ENCODE peak calls at places on chromosomes 16 and 17, in seven cellular contexts. One of them, this sample, is unnamed.

GRCh38 chr16:58196898-58197313 is 1.0 kb downstream of the CSNK2A2 start:
- DNase-seq in retinal pigment epithelial cell: no peak
- DNase-seq in AG10803: peak; percentile 29
- DNase-seq in lower leg skin: no peak
- DNase-seq in tibial artery: no peak
- DNase-seq in A549: no peak
- DNase-seq in IMR-90: peak; percentile 48
- DNase-seq in this sample: no peak

GRCh38 chr16:23369416-23369815 is 67.3 kb downstream of the SCNN1B start:
- DNase-seq in retinal pigment epithelial cell: no peak
- DNase-seq in AG10803: no peak
- DNase-seq in lower leg skin: no peak
- DNase-seq in tibial artery: no peak
- DNase-seq in A549: no peak
- DNase-seq in IMR-90: no peak
- DNase-seq in this sample: no peak

GRCh38 chr17:79842656-79843474 is 3.6 kb upstream of the CBX4 start:
- DNase-seq in retinal pigment epithelial cell: no peak
- DNase-seq in AG10803: no peak
- DNase-seq in lower leg skin: no peak
- DNase-seq in tibial artery: no peak
- DNase-seq in A549: no peak
- DNase-seq in IMR-90: no peak
- DNase-seq in this sample: no peak

GRCh38 chr17:31327534-31328526 is 6.4 kb upstream of the EVI2A start:
- DNase-seq in retinal pigment epithelial cell: peak; percentile 86
- DNase-seq in AG10803: peak; percentile 91
- DNase-seq in lower leg skin: no peak
- DNase-seq in tibial artery: no peak
- DNase-seq in A549: peak; percentile 35
- DNase-seq in IMR-90: peak; percentile 90
- DNase-seq in this sample: no peak

GRCh38 chr17:71302721-71303549 is 817.9 kb upstream of the SOX9 start:
- DNase-seq in retinal pigment epithelial cell: peak; percentile 73
- DNase-seq in AG10803: no peak
- DNase-seq in lower leg skin: no peak
- DNase-seq in tibial artery: no peak
- DNase-seq in A549: no peak
- DNase-seq in IMR-90: no peak
- DNase-seq in this sample: no peak

GRCh38 chr16:50215680-50216079 is 50.7 kb upstream of the ADCY7 start:
- DNase-seq in retinal pigment epithelial cell: no peak
- DNase-seq in AG10803: no peak
- DNase-seq in lower leg skin: no peak
- DNase-seq in tibial artery: no peak
- DNase-seq in A549: no peak
- DNase-seq in IMR-90: no peak
- DNase-seq in this sample: no peak

GRCh38 chr16:57256601-57257395 is 11.7 kb downstream of the ARL2BP start:
- DNase-seq in retinal pigment epithelial cell: no peak
- DNase-seq in AG10803: no peak
- DNase-seq in lower leg skin: peak; percentile 82
- DNase-seq in tibial artery: peak; percentile 51
- DNase-seq in A549: no peak
- DNase-seq in IMR-90: no peak
- DNase-seq in this sample: no peak

GRCh38 chr17:3963214-3964201 is 729 bp downstream of the ATP2A3 start:
- DNase-seq in retinal pigment epithelial cell: no peak
- DNase-seq in AG10803: no peak
- DNase-seq in lower leg skin: no peak
- DNase-seq in tibial artery: no peak
- DNase-seq in A549: no peak
- DNase-seq in IMR-90: no peak
- DNase-seq in this sample: peak; percentile 44

GRCh38 chr17:40623419-40624217 is 24.0 kb downstream of the SMARCE1 start:
- DNase-seq in retinal pigment epithelial cell: no peak
- DNase-seq in AG10803: no peak
- DNase-seq in lower leg skin: no peak
- DNase-seq in tibial artery: no peak
- DNase-seq in A549: no peak
- DNase-seq in IMR-90: no peak
- DNase-seq in this sample: no peak

GRCh38 chr16:89502319-89502843 is 5.8 kb upstream of the SPG7 start:
- DNase-seq in retinal pigment epithelial cell: peak; percentile 50
- DNase-seq in AG10803: no peak
- DNase-seq in lower leg skin: no peak
- DNase-seq in tibial artery: no peak
- DNase-seq in A549: peak; percentile 95
- DNase-seq in IMR-90: no peak
- DNase-seq in this sample: no peak

GRCh38 chr17:14331982-14332298 is 31.1 kb downstream of the HS3ST3B1 start:
- DNase-seq in retinal pigment epithelial cell: no peak
- DNase-seq in AG10803: no peak
- DNase-seq in lower leg skin: no peak
- DNase-seq in tibial artery: no peak
- DNase-seq in A549: no peak
- DNase-seq in IMR-90: no peak
- DNase-seq in this sample: no peak

GRCh38 chr17:78903101-78903779 is at the start of gene CEP295NL:
- DNase-seq in retinal pigment epithelial cell: peak; percentile 49
- DNase-seq in AG10803: peak; percentile 40
- DNase-seq in lower leg skin: no peak
- DNase-seq in tibial artery: no peak
- DNase-seq in A549: peak; percentile 57
- DNase-seq in IMR-90: peak; percentile 63
- DNase-seq in this sample: no peak

GRCh38 chr17:5509482-5509881 is 23.1 kb downstream of the MIS12 start:
- DNase-seq in retinal pigment epithelial cell: no peak
- DNase-seq in AG10803: peak; percentile 40
- DNase-seq in lower leg skin: peak; percentile 54
- DNase-seq in tibial artery: no peak
- DNase-seq in A549: no peak
- DNase-seq in IMR-90: peak; percentile 92
- DNase-seq in this sample: no peak

GRCh38 chr16:53769787-53770186 is 65.8 kb downstream of the FTO start:
- DNase-seq in retinal pigment epithelial cell: no peak
- DNase-seq in AG10803: no peak
- DNase-seq in lower leg skin: no peak
- DNase-seq in tibial artery: no peak
- DNase-seq in A549: no peak
- DNase-seq in IMR-90: no peak
- DNase-seq in this sample: no peak

GRCh38 chr16:57539072-57539796 is 2.9 kb upstream of the CCDC102A start:
- DNase-seq in retinal pigment epithelial cell: no peak
- DNase-seq in AG10803: no peak
- DNase-seq in lower leg skin: peak; percentile 53
- DNase-seq in tibial artery: no peak
- DNase-seq in A549: no peak
- DNase-seq in IMR-90: no peak
- DNase-seq in this sample: no peak

GRCh38 chr17:81652901-81653771 is 3.2 kb downstream of the PDE6G start:
- DNase-seq in retinal pigment epithelial cell: no peak
- DNase-seq in AG10803: no peak
- DNase-seq in lower leg skin: no peak
- DNase-seq in tibial artery: no peak
- DNase-seq in A549: no peak
- DNase-seq in IMR-90: no peak
- DNase-seq in this sample: no peak

GRCh38 chr16:73068546-73069401 is 20.8 kb upstream of the ZFHX3 start:
- DNase-seq in retinal pigment epithelial cell: peak; percentile 94
- DNase-seq in AG10803: peak; percentile 92
- DNase-seq in lower leg skin: peak; percentile 91
- DNase-seq in tibial artery: peak; percentile 96
- DNase-seq in A549: peak; percentile 89
- DNase-seq in IMR-90: peak; percentile 99
- DNase-seq in this sample: no peak

GRCh38 chr16:61926766-61927165 is 109.5 kb downstream of the CDH8 start:
- DNase-seq in retinal pigment epithelial cell: peak; percentile 14
- DNase-seq in AG10803: no peak
- DNase-seq in lower leg skin: no peak
- DNase-seq in tibial artery: no peak
- DNase-seq in A549: no peak
- DNase-seq in IMR-90: no peak
- DNase-seq in this sample: no peak

GRCh38 chr16:30966033-30966619 is 8.6 kb downstream of the SETD1A start:
- DNase-seq in retinal pigment epithelial cell: no peak
- DNase-seq in AG10803: no peak
- DNase-seq in lower leg skin: no peak
- DNase-seq in tibial artery: no peak
- DNase-seq in A549: no peak
- DNase-seq in IMR-90: no peak
- DNase-seq in this sample: no peak

GRCh38 chr17:74430706-74431567 is 951 bp upstream of the GPRC5C start:
- DNase-seq in retinal pigment epithelial cell: peak; percentile 87
- DNase-seq in AG10803: peak; percentile 42
- DNase-seq in lower leg skin: peak; percentile 94
- DNase-seq in tibial artery: peak; percentile 98
- DNase-seq in A549: peak; percentile 91
- DNase-seq in IMR-90: peak; percentile 4
- DNase-seq in this sample: peak; percentile 63

GRCh38 chr17:48543854-48544355 is 1.0 kb downstream of the HOXB2 start:
- DNase-seq in retinal pigment epithelial cell: no peak
- DNase-seq in AG10803: no peak
- DNase-seq in lower leg skin: no peak
- DNase-seq in tibial artery: no peak
- DNase-seq in A549: no peak
- DNase-seq in IMR-90: no peak
- DNase-seq in this sample: no peak

GRCh38 chr16:29876578-29877249 is 13.7 kb upstream of the CDIPT start:
- DNase-seq in retinal pigment epithelial cell: no peak
- DNase-seq in AG10803: no peak
- DNase-seq in lower leg skin: no peak
- DNase-seq in tibial artery: no peak
- DNase-seq in A549: no peak
- DNase-seq in IMR-90: no peak
- DNase-seq in this sample: no peak

GRCh38 chr16:85238233-85238647 is 126.0 kb upstream of the CIBAR2 start:
- DNase-seq in retinal pigment epithelial cell: no peak
- DNase-seq in AG10803: peak; percentile 93
- DNase-seq in lower leg skin: peak; percentile 92
- DNase-seq in tibial artery: peak; percentile 96
- DNase-seq in A549: no peak
- DNase-seq in IMR-90: peak; percentile 95
- DNase-seq in this sample: peak; percentile 40
- TF ChIP-seq CTCF in retinal pigment epithelial cell: no peak
- TF ChIP-seq CTCF in AG10803: peak; percentile 31
- TF ChIP-seq CTCF in lower leg skin: no peak
- TF ChIP-seq CTCF in tibial artery: no peak
- TF ChIP-seq CTCF in A549: no peak
- TF ChIP-seq CTCF in IMR-90: peak; percentile 37
- TF ChIP-seq CTCF in this sample: no peak

DNA sequence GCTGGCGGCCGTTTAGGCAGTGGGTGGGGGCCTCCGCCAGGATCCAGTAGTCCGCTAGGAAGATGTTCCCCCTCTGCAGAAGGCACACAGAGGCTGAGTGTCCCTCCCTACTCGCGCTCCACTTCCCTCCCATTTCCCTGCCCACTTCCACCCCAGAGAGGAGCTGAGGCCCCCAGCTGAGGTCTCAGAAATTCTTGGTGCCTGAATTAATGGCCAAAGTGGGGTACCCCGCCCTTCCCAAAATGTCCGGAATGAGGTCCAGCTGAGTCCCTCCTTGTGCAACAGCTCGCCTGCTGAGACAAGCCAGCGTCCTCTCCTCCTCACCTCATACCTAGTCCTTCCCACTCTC is 7.9 kb downstream of the ALOXE3 start:
- DNase-seq in retinal pigment epithelial cell: no peak
- DNase-seq in AG10803: no peak
- DNase-seq in lower leg skin: no peak
- DNase-seq in tibial artery: no peak
- DNase-seq in A549: no peak
- DNase-seq in IMR-90: no peak
- DNase-seq in this sample: no peak
- TF ChIP-seq CTCF in retinal pigment epithelial cell: no peak
- TF ChIP-seq CTCF in AG10803: no peak
- TF ChIP-seq CTCF in lower leg skin: no peak
- TF ChIP-seq CTCF in tibial artery: no peak
- TF ChIP-seq CTCF in A549: no peak
- TF ChIP-seq CTCF in IMR-90: no peak
- TF ChIP-seq CTCF in this sample: peak; percentile 37

GRCh38 chr17:67293251-67294203 is 48.5 kb upstream of the HELZ start:
- DNase-seq in retinal pigment epithelial cell: no peak
- DNase-seq in AG10803: peak; percentile 47
- DNase-seq in lower leg skin: peak; percentile 89
- DNase-seq in tibial artery: peak; percentile 77
- DNase-seq in A549: peak; percentile 79
- DNase-seq in IMR-90: peak; percentile 29
- DNase-seq in this sample: peak; percentile 61
- TF ChIP-seq CTCF in retinal pigment epithelial cell: peak; percentile 89
- TF ChIP-seq CTCF in AG10803: peak; percentile 79
- TF ChIP-seq CTCF in lower leg skin: no peak
- TF ChIP-seq CTCF in tibial artery: peak; percentile 76
- TF ChIP-seq CTCF in A549: peak; percentile 70
- TF ChIP-seq CTCF in IMR-90: peak; percentile 64
- TF ChIP-seq CTCF in this sample: peak; percentile 67

DNA sequence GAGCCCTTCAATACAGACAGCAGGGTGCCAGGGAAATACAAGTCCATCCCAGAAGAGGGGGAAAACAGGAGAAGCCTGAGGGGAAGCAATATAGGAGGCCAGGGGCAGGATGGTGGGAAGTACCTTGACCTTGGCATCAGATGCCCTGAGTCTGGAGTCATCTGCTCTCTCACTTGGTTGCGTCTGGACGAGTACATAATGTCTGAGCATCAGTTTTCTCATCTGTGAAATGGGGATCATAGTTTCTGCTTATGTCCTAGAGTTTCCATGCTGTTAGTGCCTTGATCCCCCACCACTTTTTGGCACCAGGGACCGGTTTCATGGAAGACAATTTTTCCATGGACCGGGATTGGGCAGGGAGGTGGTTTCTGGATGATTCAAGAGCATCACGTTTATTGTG is 2.3 kb downstream of the STAT5A start:
- DNase-seq in retinal pigment epithelial cell: no peak
- DNase-seq in AG10803: no peak
- DNase-seq in lower leg skin: peak; percentile 68
- DNase-seq in tibial artery: peak; percentile 31
- DNase-seq in A549: no peak
- DNase-seq in IMR-90: no peak
- DNase-seq in this sample: no peak
- TF ChIP-seq CTCF in retinal pigment epithelial cell: no peak
- TF ChIP-seq CTCF in AG10803: no peak
- TF ChIP-seq CTCF in lower leg skin: no peak
- TF ChIP-seq CTCF in tibial artery: no peak
- TF ChIP-seq CTCF in A549: no peak
- TF ChIP-seq CTCF in IMR-90: no peak
- TF ChIP-seq CTCF in this sample: no peak

This sample was measured in endothelial cell.